ENCODE peak calls at places on chromosomes 2 and 18, in six cellular contexts. One of them, this sample, is unnamed.
A peak's percentile ranks its signal among the peaks of the same experiment; 100 is the strongest.

GRCh38 chr2:3738454-3738853 is 35.1 kb downstream of the DCDC2C start:
- DNase-seq in neural crest cell: peak; percentile 16
- DNase-seq in ureter: no peak
- DNase-seq in T-cell: no peak
- DNase-seq in HepG2: peak; percentile 74
- DNase-seq in H4: peak; percentile 26
- DNase-seq in this sample: peak; percentile 41

GRCh38 chr2:228063558-228063957 is 117.9 kb downstream of the SPHKAP start:
- DNase-seq in HepG2: no peak
- DNase-seq in neural crest cell: no peak
- DNase-seq in H4: no peak
- DNase-seq in T-cell: no peak
- DNase-seq in ureter: no peak
- DNase-seq in this sample: no peak

GRCh38 chr2:210169871-210170441 is 1.3 kb downstream of the KANSL1L start:
- DNase-seq in T-cell: no peak
- DNase-seq in H4: peak; percentile 37
- DNase-seq in HepG2: peak; percentile 13
- DNase-seq in neural crest cell: no peak
- DNase-seq in ureter: no peak
- DNase-seq in this sample: no peak

GRCh38 chr18:3069671-3070433 is 56.9 kb upstream of the LPIN2 start:
- DNase-seq in ureter: peak; percentile 20
- DNase-seq in H4: no peak
- DNase-seq in neural crest cell: no peak
- DNase-seq in T-cell: no peak
- DNase-seq in HepG2: no peak
- DNase-seq in this sample: peak; percentile 14

GRCh38 chr2:186887107-186888090 is 38.4 kb upstream of the ZSWIM2 start:
- DNase-seq in H4: no peak
- DNase-seq in T-cell: no peak
- DNase-seq in ureter: no peak
- DNase-seq in neural crest cell: no peak
- DNase-seq in HepG2: no peak
- DNase-seq in this sample: no peak

GRCh38 chr2:40178171-40178778 is 273.6 kb downstream of the SLC8A1 start:
- DNase-seq in T-cell: no peak
- DNase-seq in ureter: no peak
- DNase-seq in H4: no peak
- DNase-seq in HepG2: no peak
- DNase-seq in neural crest cell: no peak
- DNase-seq in this sample: no peak

GRCh38 chr2:208370881-208371633 is 35.5 kb upstream of the PTH2R start:
- DNase-seq in HepG2: no peak
- DNase-seq in H4: no peak
- DNase-seq in neural crest cell: no peak
- DNase-seq in T-cell: no peak
- DNase-seq in ureter: no peak
- DNase-seq in this sample: no peak

GRCh38 chr2:218964041-218964771 is 4.7 kb downstream of the CDK5R2 start:
- DNase-seq in H4: peak; percentile 96
- DNase-seq in T-cell: no peak
- DNase-seq in ureter: no peak
- DNase-seq in neural crest cell: no peak
- DNase-seq in HepG2: no peak
- DNase-seq in this sample: no peak

GRCh38 chr18:27778441-27778840 is 398.5 kb downstream of the CDH2 start:
- DNase-seq in ureter: no peak
- DNase-seq in H4: peak; percentile 8
- DNase-seq in neural crest cell: no peak
- DNase-seq in HepG2: no peak
- DNase-seq in T-cell: no peak
- DNase-seq in this sample: no peak

GRCh38 chr2:99877963-99878362 is 264.4 kb downstream of the AFF3 start:
- DNase-seq in H4: no peak
- DNase-seq in HepG2: no peak
- DNase-seq in T-cell: no peak
- DNase-seq in neural crest cell: no peak
- DNase-seq in ureter: no peak
- DNase-seq in this sample: no peak

GRCh38 chr2:108593547-108594098 is 59.4 kb downstream of the LIMS1 start:
- DNase-seq in T-cell: no peak
- DNase-seq in HepG2: no peak
- DNase-seq in ureter: no peak
- DNase-seq in neural crest cell: no peak
- DNase-seq in H4: peak; percentile 38
- DNase-seq in this sample: peak; percentile 82

GRCh38 chr18:2325308-2325849 is 245.9 kb downstream of the METTL4 start:
- DNase-seq in ureter: no peak
- DNase-seq in neural crest cell: no peak
- DNase-seq in T-cell: no peak
- DNase-seq in HepG2: no peak
- DNase-seq in H4: peak; percentile 38
- DNase-seq in this sample: no peak

GRCh38 chr2:42659601-42660000 is 91.2 kb downstream of the MTA3 start:
- DNase-seq in ureter: no peak
- DNase-seq in neural crest cell: no peak
- DNase-seq in H4: no peak
- DNase-seq in T-cell: no peak
- DNase-seq in HepG2: no peak
- DNase-seq in this sample: peak; percentile 10

GRCh38 chr2:136356111-136357033 is 238.4 kb upstream of the CXCR4 start:
- DNase-seq in HepG2: no peak
- DNase-seq in H4: no peak
- DNase-seq in neural crest cell: no peak
- DNase-seq in T-cell: no peak
- DNase-seq in ureter: no peak
- DNase-seq in this sample: no peak

GRCh38 chr18:8045890-8046289 is 478.8 kb downstream of the PTPRM start:
- DNase-seq in H4: peak; percentile 14
- DNase-seq in ureter: no peak
- DNase-seq in T-cell: peak; percentile 11
- DNase-seq in HepG2: no peak
- DNase-seq in neural crest cell: no peak
- DNase-seq in this sample: no peak

GRCh38 chr2:45119855-45120254 is 110.6 kb upstream of the SIX2 start:
- DNase-seq in neural crest cell: no peak
- DNase-seq in HepG2: no peak
- DNase-seq in H4: peak; percentile 90
- DNase-seq in ureter: no peak
- DNase-seq in T-cell: no peak
- DNase-seq in this sample: peak; percentile 87

GRCh38 chr2:120641366-120641771 is 94.3 kb upstream of the GLI2 start:
- DNase-seq in HepG2: no peak
- DNase-seq in neural crest cell: no peak
- DNase-seq in H4: no peak
- DNase-seq in T-cell: no peak
- DNase-seq in ureter: no peak
- DNase-seq in this sample: peak; percentile 25

GRCh38 chr2:78676921-78677696 is 348.4 kb upstream of the REG3G start:
- DNase-seq in T-cell: no peak
- DNase-seq in neural crest cell: no peak
- DNase-seq in HepG2: peak; percentile 20
- DNase-seq in H4: peak; percentile 70
- DNase-seq in ureter: no peak
- DNase-seq in this sample: no peak

This sample was measured in SJSA1.